ENCODE peak calls at places on chromosomes 3 and 15, in five cellular contexts. B is DMS79, P is A172, O is NCI-H1105, S is GM10248. T is an unnamed sample.

GRCh38 chr3:36911990-36912804 is 32.7 kb downstream of the TRANK1 start:
- DNase-seq in B (peak), P (peak), O (no peak), S (peak), T (peak)

GRCh38 chr3:71310595-71311319 is 272.8 kb downstream of the FOXP1 start:
- DNase-seq in B (no peak), P (no peak), O (no peak), S (no peak), T (no peak)

GRCh38 chr15:67303490-67304363 is 49.1 kb downstream of the IQCH start:
- DNase-seq in B (no peak), P (peak), O (peak), S (peak), T (no peak)

GRCh38 chr15:43771816-43772215 is 5.0 kb downstream of the ELL3 start:
- DNase-seq in B (no peak), P (no peak), O (no peak), S (no peak), T (no peak)

GRCh38 chr15:44010114-44010513 is 183.3 kb downstream of the WDR76 start:
- DNase-seq in B (peak), P (peak), O (no peak), S (no peak), T (no peak)

GRCh38 chr3:166257715-166258114 is 420.5 kb upstream of the BCHE start:
- DNase-seq in B (no peak), P (no peak), O (no peak), S (no peak), T (no peak)

GRCh38 chr3:45541326-45542321 is 52.9 kb upstream of the LIMD1 start:
- DNase-seq in B (no peak), P (no peak), O (no peak), S (no peak), T (no peak)

GRCh38 chr3:72299823-72300222 is 514.9 kb upstream of the PROK2 start:
- DNase-seq in B (no peak), P (peak), O (no peak), S (no peak), T (no peak)

GRCh38 chr3:157832588-157832987 is 273.6 kb downstream of the SHOX2 start:
- DNase-seq in B (no peak), P (peak), O (no peak), S (no peak), T (no peak)

GRCh38 chr3:178849220-178849910 is 222.2 kb downstream of the ZMAT3 start:
- DNase-seq in B (peak), P (no peak), O (peak), S (no peak), T (no peak)

GRCh38 chr3:11238880-11239279 is 33.3 kb upstream of the ATG7 start:
- DNase-seq in B (no peak), P (peak), O (no peak), S (no peak), T (no peak)

GRCh38 chr3:84943379-84943778 is 15.4 kb upstream of the CADM2 start:
- DNase-seq in B (no peak), P (no peak), O (no peak), S (no peak), T (no peak)

GRCh38 chr3:14371573-14372474 is 30.6 kb upstream of the SLC6A6 start:
- DNase-seq in B (peak), P (peak), O (peak), S (peak), T (no peak)

GRCh38 chr3:45241206-45241605 is 15.1 kb upstream of the TMEM158 start:
- DNase-seq in B (peak), P (no peak), O (no peak), S (no peak), T (no peak)

GRCh38 chr15:66139816-66140215 is 113.7 kb downstream of the MEGF11 start:
- DNase-seq in B (no peak), P (no peak), O (peak), S (no peak), T (no peak)

GRCh38 chr15:28911295-28911979 is 25.7 kb downstream of the APBA2 start:
- DNase-seq in B (no peak), P (no peak), O (no peak), S (no peak), T (no peak)

GRCh38 chr15:56532766-56533455 is 68.0 kb upstream of the MNS1 start:
- DNase-seq in B (peak), P (no peak), O (no peak), S (no peak), T (no peak)

GRCh38 chr15:47757331-47757730 is 40.0 kb downstream of the SEMA6D start:
- DNase-seq in B (no peak), P (no peak), O (no peak), S (no peak), T (no peak)

GRCh38 chr3:57706462-57706861 is 13.6 kb upstream of the DENND6A start:
- DNase-seq in B (no peak), P (peak), O (no peak), S (no peak), T (no peak)

GRCh38 chr3:64340636-64341240 is 115.5 kb upstream of the PRICKLE2 start:
- DNase-seq in B (no peak), P (peak), O (no peak), S (no peak), T (no peak)

GRCh38 chr15:64678126-64678819 is 97.1 kb downstream of the RBPMS2 start:
- DNase-seq in B (no peak), P (no peak), O (no peak), S (no peak), T (no peak)

GRCh38 chr15:72034351-72034750 is 83.6 kb downstream of the MYO9A start:
- DNase-seq in B (no peak), P (no peak), O (no peak), S (no peak), T (no peak)

GRCh38 chr3:118628704-118629341 is 405.8 kb downstream of the IGSF11 start:
- DNase-seq in B (no peak), P (peak), O (peak), S (peak), T (peak)

GRCh38 chr3:163971861-163972260 is 1106.4 kb downstream of the SI start:
- DNase-seq in B (no peak), P (no peak), O (no peak), S (no peak), T (no peak)

GRCh38 chr15:62612183-62612733 is 430.3 kb upstream of the TPM1 start:
- DNase-seq in B (no peak), P (no peak), O (no peak), S (no peak), T (no peak)

T was measured in activated CD8-positive, alpha-beta memory T cell treated with anti-CD3 and anti-CD28 coated beads, Interleukin-2, amount 10 ng/mL, durations not matched to agents 7 days and 5 days.